ENCODE peak calls at places on chromosomes 1 and 21, in five cellular contexts. X, V, K, T and C are unnamed samples.

GRCh38 chr21:37660709-37661108 is 255.5 kb downstream of the KCNJ6 start:
- DNase-seq in X (no peak), T (no peak), V (no peak), K (no peak), C (no peak)

GRCh38 chr1:230868736-230869385 is 540 bp upstream of the C1orf198 start:
- DNase-seq in X (no peak), T (peak; percentile 72), K (no peak), V (peak; percentile 48), C (no peak)

GRCh38 chr1:230821346-230821745 is 47.0 kb downstream of the C1orf198 start:
- DNase-seq in V (no peak), K (no peak), X (no peak), T (no peak), C (no peak)

GRCh38 chr1:21854090-21854750 is 42.2 kb downstream of the LDLRAD2 start:
- DNase-seq in V (no peak), T (no peak), X (no peak), K (no peak), C (no peak)

GRCh38 chr1:100629391-100629790 is 90.2 kb upstream of the VCAM1 start:
- DNase-seq in V (no peak), K (no peak), X (no peak), T (peak; percentile 59), C (no peak)

GRCh38 chr1:155254714-155255242 is 505 bp downstream of the ENTREP3 start:
- DNase-seq in K (no peak), T (peak; percentile 34), X (no peak), V (peak; percentile 36), C (no peak)

GRCh38 chr1:52944566-52944965 is 17.5 kb downstream of the SCP2 start:
- DNase-seq in T (no peak), K (no peak), X (no peak), V (no peak), C (no peak)

GRCh38 chr1:216075339-216075738 is 347.9 kb downstream of the USH2A start:
- DNase-seq in T (peak; percentile 16), X (no peak), V (peak; percentile 54), K (no peak), C (no peak)

GRCh38 chr1:65477414-65478378 is 57.2 kb downstream of the LEPR start:
- DNase-seq in T (no peak), X (no peak), K (no peak), V (no peak), C (no peak)